ENCODE peak calls at places on chromosomes 6 and 20, in four cellular contexts. D, T, L and I are unnamed samples.

GRCh38 chr6:129215916-129216525 is 333.1 kb downstream of the LAMA2 start:
- DNase-seq in D (no peak), T (no peak), L (no peak), I (no peak)

GRCh38 chr6:119201486-119201885 is 123.0 kb upstream of the FAM184A start:
- DNase-seq in D (no peak), T (no peak), L (no peak), I (no peak)

GRCh38 chr6:162416845-162417537 is 310.6 kb downstream of the PRKN start:
- DNase-seq in D (no peak), T (no peak), L (no peak), I (no peak)

GRCh38 chr6:2790588-2790987 is 25.4 kb downstream of the WRNIP1 start:
- DNase-seq in D (no peak), T (no peak), L (no peak), I (no peak)

GRCh38 chr6:117338567-117338966 is 73.2 kb downstream of the VGLL2 start:
- DNase-seq in D (no peak), T (no peak), L (no peak), I (no peak)

GRCh38 chr6:160261991-160262718 is 3.5 kb upstream of the SLC22A2 start:
- DNase-seq in D (no peak), T (no peak), L (peak; percentile 67), I (no peak)

GRCh38 chr6:164359441-164359840 is 944.9 kb downstream of the QKI start:
- DNase-seq in D (no peak), T (no peak), L (no peak), I (no peak)

GRCh38 chr20:48892849-48893352 is 28.6 kb upstream of the ARFGEF2 start:
- DNase-seq in D (no peak), T (no peak), L (no peak), I (no peak)

GRCh38 chr6:15309611-15310283 is 63.9 kb downstream of the JARID2 start:
- DNase-seq in D (no peak), T (no peak), L (no peak), I (no peak)

GRCh38 chr6:158642805-158643489 is 1.6 kb downstream of the DYNLT1 start:
- DNase-seq in D (no peak), T (no peak), L (no peak), I (no peak)

GRCh38 chr20:15515706-15516105 is 1057.5 kb downstream of the KIF16B start:
- DNase-seq in D (no peak), T (no peak), L (no peak), I (no peak)

GRCh38 chr20:10519361-10520048 is 84.4 kb downstream of the SLX4IP start:
- DNase-seq in D (no peak), T (no peak), L (no peak), I (no peak)

GRCh38 chr6:20411953-20412352 is 10.3 kb downstream of the E2F3 start:
- DNase-seq in D (no peak), T (no peak), L (no peak), I (no peak)

GRCh38 chr6:118581489-118581959 is 33.4 kb downstream of the PLN start:
- DNase-seq in D (no peak), T (no peak), L (peak; percentile 43), I (no peak)

GRCh38 chr6:83578057-83578456 is 65.7 kb downstream of the PRSS35 start:
- DNase-seq in D (no peak), T (no peak), L (no peak), I (no peak)

GRCh38 chr6:141848029-141848890 is 284.5 kb upstream of the GJE1 start:
- DNase-seq in D (no peak), T (no peak), L (no peak), I (no peak)

GRCh38 chr20:4226330-4227084 is 211.1 kb upstream of the RNF24 start:
- DNase-seq in D (no peak), T (no peak), L (no peak), I (no peak)

GRCh38 chr6:42520786-42521607 is 42.8 kb upstream of the UBR2 start:
- DNase-seq in D (no peak), T (no peak), L (no peak), I (no peak)

GRCh38 chr6:35498407-35499045 is 1.6 kb upstream of the TEAD3 start:
- DNase-seq in D (no peak), T (no peak), L (no peak), I (no peak)

GRCh38 chr20:55291251-55291650 is 714.1 kb downstream of the CBLN4 start:
- DNase-seq in D (no peak), T (no peak), L (no peak), I (no peak)

GRCh38 chr20:62496525-62497218 is 20.9 kb upstream of the GATA5 start:
- DNase-seq in D (peak; percentile 42), T (no peak), L (no peak), I (no peak)

GRCh38 chr6:3455490-3456394 is 1.1 kb downstream of the SLC22A23 start:
- DNase-seq in D (peak; percentile 77), T (peak; percentile 39), L (peak; percentile 40), I (no peak)

GRCh38 chr6:9494864-9495263 is 920.0 kb downstream of the TFAP2A start:
- DNase-seq in D (no peak), T (no peak), L (no peak), I (no peak)

DNA sequence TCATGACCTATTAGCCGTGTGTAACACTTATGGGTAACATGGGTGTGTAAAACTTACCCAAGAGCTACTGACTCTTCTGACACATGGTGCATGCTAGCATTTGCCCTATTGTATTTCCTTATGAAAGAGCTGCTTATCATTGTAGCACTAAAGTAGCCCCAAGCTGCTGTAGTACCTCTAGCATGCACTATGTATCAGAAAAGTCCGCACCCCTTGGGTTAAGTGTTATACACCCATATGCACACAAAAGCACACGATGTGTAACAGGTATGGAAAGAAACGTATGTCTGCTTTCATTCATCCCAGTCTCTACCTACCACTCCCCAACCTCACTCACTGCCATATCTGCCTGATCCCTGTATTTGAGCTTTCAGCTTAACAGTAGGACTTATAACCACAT is 85.3 kb downstream of the ZMYND8 start:
- DNase-seq in D (no peak), T (no peak), L (no peak), I (no peak)
- H3K4me1 ChIP-seq in D (no peaks in the 10 kb centered on the region), T (peaks cover 14% of the 10 kb centered on the region), L (peaks cover 14% of the 10 kb centered on the region), I (peaks cover 39% of the 10 kb centered on the region)

GRCh38 chr20:36998652-36999051 is 47.1 kb upstream of the SAMHD1 start:
- DNase-seq in D (no peak), T (no peak), L (no peak), I (no peak)
- H3K4me1 ChIP-seq in D (no peaks in the 10 kb centered on the region), T (no peaks in the 10 kb centered on the region), L (no peaks in the 10 kb centered on the region), I (no peaks in the 10 kb centered on the region)

GRCh38 chr6:110552901-110553641 is 76.7 kb upstream of the SLC22A16 start:
- DNase-seq in D (no peak), T (no peak), L (no peak), I (no peak)
- H3K4me1 ChIP-seq in D (no peaks in the 10 kb centered on the region), T (no peaks in the 10 kb centered on the region), L (no peaks in the 10 kb centered on the region), I (no peaks in the 10 kb centered on the region)

DNA sequence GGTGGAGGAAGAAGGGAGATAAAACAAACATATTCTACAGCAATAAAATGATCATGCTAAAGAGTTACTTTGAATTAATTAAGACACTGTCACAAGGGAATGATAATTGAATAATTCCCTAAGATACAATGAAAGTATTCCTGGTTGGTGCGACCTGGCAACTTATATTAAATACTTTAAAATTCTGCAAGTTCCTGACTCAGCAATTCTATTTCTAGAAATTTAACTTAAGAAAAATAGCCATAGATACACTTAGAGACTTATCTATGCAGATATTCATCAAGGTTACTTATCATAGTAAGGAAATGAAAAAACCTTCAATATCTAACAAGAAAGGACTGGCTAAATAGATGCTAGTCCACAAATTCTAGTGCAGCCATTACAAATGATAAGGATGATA is 156.0 kb downstream of the BACH2 start:
- DNase-seq in D (no peak), T (no peak), L (no peak), I (no peak)
- H3K4me1 ChIP-seq in D (no peaks in the 10 kb centered on the region), T (no peaks in the 10 kb centered on the region), L (no peaks in the 10 kb centered on the region), I (no peaks in the 10 kb centered on the region)

DNA sequence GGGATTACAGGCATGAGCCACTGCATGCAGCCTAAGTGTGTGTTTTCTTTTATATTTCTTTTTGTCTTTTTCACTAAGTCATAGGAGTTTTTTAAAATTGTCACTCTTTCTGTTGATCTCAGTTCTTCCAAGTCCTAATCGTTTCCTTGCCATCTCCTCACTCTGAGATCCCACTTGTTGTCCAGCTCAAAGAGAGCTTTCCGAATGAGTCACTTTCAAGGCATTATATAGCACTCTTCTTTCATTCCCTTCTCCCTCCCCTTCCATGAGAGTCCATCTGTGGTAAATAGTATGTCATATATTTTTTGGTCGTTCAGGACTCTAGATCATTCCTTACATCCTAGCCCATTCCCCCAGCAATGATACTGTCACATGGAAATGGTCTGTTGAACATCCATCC is 4.3 kb downstream of the VAPB start:
- DNase-seq in D (no peak), T (no peak), L (no peak), I (no peak)
- H3K4me1 ChIP-seq in D (peaks cover 31% of the 10 kb centered on the region), T (no peaks in the 10 kb centered on the region), L (peaks cover 13% of the 10 kb centered on the region), I (peaks cover 25% of the 10 kb centered on the region)

DNA sequence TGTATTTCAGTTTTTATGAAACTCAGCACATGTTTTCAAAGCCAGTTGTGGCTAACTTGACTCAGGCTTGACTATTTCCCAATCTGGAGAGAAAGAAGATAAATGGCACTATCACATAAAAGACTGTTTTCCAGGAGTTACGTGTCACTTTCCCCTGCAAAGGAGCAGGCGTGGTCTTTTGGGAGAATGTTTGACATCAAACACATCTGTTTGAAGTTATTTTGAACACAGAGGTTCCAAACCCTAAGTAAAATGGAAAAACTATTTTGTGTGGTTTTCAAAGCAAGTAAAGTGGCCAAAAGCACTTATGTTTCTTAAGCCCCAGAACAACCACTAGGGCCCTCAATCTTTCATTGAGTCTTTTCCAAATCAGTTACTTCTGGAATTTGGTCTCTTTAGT is 89.7 kb downstream of the FOXF2 start:
- DNase-seq in D (no peak), T (no peak), L (peak; percentile 13), I (no peak)
- H3K4me1 ChIP-seq in D (no peaks in the 10 kb centered on the region), T (no peaks in the 10 kb centered on the region), L (peaks cover 4% of the 10 kb centered on the region), I (peaks cover 7% of the 10 kb centered on the region)

DNA sequence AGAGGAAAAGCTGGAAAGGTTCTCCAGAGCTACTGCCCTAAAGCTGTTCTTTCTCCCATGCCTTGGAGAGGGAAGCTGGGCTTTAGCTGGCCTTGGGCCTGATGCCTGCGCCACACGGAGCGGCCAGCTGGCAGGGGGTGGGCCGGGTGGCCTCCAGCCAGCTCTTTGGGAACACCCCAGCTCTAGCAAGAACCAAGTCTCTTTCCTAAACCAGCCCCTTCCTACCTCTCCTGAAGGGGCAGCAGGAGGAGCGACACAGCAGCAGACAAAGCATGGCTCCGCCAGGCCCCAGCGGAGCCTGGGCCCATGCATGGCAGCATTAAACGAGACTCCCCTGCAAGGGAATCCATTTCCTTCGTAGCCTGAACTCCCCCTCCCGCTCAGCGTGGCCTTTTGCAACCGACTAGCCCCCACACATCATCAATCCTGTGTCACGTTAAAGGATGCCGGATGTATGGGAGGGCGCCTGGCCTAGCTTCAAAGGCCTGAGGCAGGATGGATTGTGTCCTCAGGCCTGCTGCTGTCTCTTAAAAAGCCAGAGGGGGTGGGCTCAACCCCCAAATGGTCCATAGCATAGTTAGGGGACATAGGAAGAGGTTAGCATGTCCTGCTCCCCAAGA is 14.0 kb downstream of the MRPS18A start:
- DNase-seq in D (no peak), T (no peak), L (no peak), I (no peak)
- H3K4me1 ChIP-seq in D (peaks cover 32% of the 10 kb centered on the region), T (no peaks in the 10 kb centered on the region), L (peaks cover 13% of the 10 kb centered on the region), I (peaks cover 23% of the 10 kb centered on the region)